ENCODE peak calls at places on chromosomes 7 and 10, in four cellular contexts. A, G, B and X are unnamed samples.

GRCh38 chr10:133370026-133370786 is 2.9 kb downstream of the ECHS1 start:
- DNase-seq in G (no peak), A (no peak), B (no peak), X (no peak)

GRCh38 chr7:140923358-140924006 is 1.2 kb downstream of the BRAF start:
- DNase-seq in G (no peak), A (peak), B (no peak), X (peak)

GRCh38 chr10:51297438-51297837 is 223.2 kb downstream of the PRKG1 start:
- DNase-seq in G (no peak), A (no peak), B (no peak), X (no peak)

GRCh38 chr10:124226271-124226911 is 133.0 kb upstream of the CHST15 start:
- DNase-seq in G (no peak), B (no peak), A (no peak), X (no peak)

GRCh38 chr10:70381491-70382421 is 669 bp downstream of the LRRC20 start:
- DNase-seq in G (no peak), B (no peak), A (peak), X (peak)

GRCh38 chr10:112208981-112209380 is 25.4 kb upstream of the GPAM start:
- DNase-seq in B (no peak), A (no peak), G (no peak), X (no peak)

GRCh38 chr7:139095194-139095659 is 14.3 kb downstream of the ZC3HAV1 start:
- DNase-seq in G (no peak), B (peak), A (peak), X (no peak)

GRCh38 chr10:132961864-132962622 is 19.7 kb upstream of the CFAP46 start:
- DNase-seq in B (no peak), A (peak), G (peak), X (peak)

GRCh38 chr7:64528770-64529169 is 34.1 kb downstream of the ZNF680 start:
- DNase-seq in A (no peak), B (no peak), G (no peak), X (no peak)

GRCh38 chr7:99033765-99034164 is 110.1 kb downstream of the SMURF1 start:
- DNase-seq in B (no peak), G (no peak), A (no peak), X (no peak)

GRCh38 chr7:55148571-55148970 is 129.8 kb downstream of the EGFR start:
- DNase-seq in A (no peak), B (no peak), G (no peak), X (no peak)

GRCh38 chr10:31830887-31831286 is 97.7 kb downstream of the ARHGAP12 start:
- DNase-seq in B (no peak), G (no peak), A (no peak), X (no peak)

GRCh38 chr10:78578929-78579328 is 489.8 kb upstream of the ZMIZ1 start:
- DNase-seq in B (peak), G (no peak), A (no peak), X (no peak)

GRCh38 chr10:78581133-78581694 is 487.6 kb upstream of the ZMIZ1 start:
- DNase-seq in A (no peak), B (no peak), G (no peak), X (no peak)

GRCh38 chr10:78577673-78578072 is 491.1 kb upstream of the ZMIZ1 start:
- DNase-seq in B (no peak), A (no peak), G (no peak), X (no peak)

GRCh38 chr10:78579586-78579985 is 489.2 kb upstream of the ZMIZ1 start:
- DNase-seq in A (no peak), B (no peak), G (no peak), X (no peak)

GRCh38 chr10:78579995-78580394 is 488.8 kb upstream of the ZMIZ1 start:
- DNase-seq in B (no peak), A (no peak), G (no peak), X (peak)
- TF ChIP-seq NRF1 in B (no peak), A (no peak), G (no peak), X (no peak)

DNA sequence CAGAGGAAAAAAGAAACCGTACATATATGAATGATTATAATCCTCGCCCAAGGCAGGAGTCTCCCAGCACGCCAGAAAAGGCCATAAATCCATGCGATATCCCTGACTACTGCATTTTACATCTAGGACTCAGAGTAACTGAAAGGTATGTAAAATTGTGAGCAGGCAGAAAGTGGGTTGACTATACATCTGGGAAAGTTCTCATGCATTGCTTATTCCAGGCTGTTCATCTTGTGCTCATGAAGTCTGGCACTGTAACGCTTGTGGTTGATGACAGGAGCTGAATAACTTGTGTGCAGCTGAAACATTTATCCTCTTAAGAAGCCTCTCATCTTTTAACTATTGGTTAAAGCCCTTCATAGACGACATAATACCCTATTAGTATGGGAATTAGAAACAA is 193.5 kb upstream of the STEAP4 start:
- DNase-seq in G (no peak), A (no peak), B (no peak), X (no peak)
- TF ChIP-seq MAX in G (no peak), A (no peak), B (no peak), X (no peak)

GRCh38 chr7:2037301-2037804 is 195.4 kb downstream of the MAD1L1 start:
- DNase-seq in B (no peak), G (no peak), A (no peak), X (peak)

GRCh38 chr7:2040893-2041270 is 191.9 kb downstream of the MAD1L1 start:
- DNase-seq in G (no peak), A (no peak), B (no peak), X (peak)

GRCh38 chr7:2040201-2040892 is 192.4 kb downstream of the MAD1L1 start:
- DNase-seq in G (no peak), B (no peak), A (no peak), X (peak)

GRCh38 chr7:2037805-2038635 is 194.7 kb downstream of the MAD1L1 start:
- DNase-seq in A (peak), G (no peak), B (peak), X (no peak)

GRCh38 chr7:2038876-2039728 is 193.6 kb downstream of the MAD1L1 start:
- DNase-seq in B (no peak), A (no peak), G (no peak), X (peak)
- TF ChIP-seq NRF1 in B (no peak), A (no peak), G (no peak), X (no peak)

GRCh38 chr10:43076876-43077420 is at the start of gene RET:
- DNase-seq in G (no peak), B (no peak), A (peak), X (peak)
- TF ChIP-seq MAX in G (peak), B (no peak), A (no peak), X (no peak)

GRCh38 chr10:72058989-72059842 is 29.1 kb downstream of the SPOCK2 start:
- DNase-seq in B (no peak), G (no peak), A (peak), X (no peak)
- TF ChIP-seq NRF1 in B (no peak), G (no peak), A (no peak), X (no peak)

DNA sequence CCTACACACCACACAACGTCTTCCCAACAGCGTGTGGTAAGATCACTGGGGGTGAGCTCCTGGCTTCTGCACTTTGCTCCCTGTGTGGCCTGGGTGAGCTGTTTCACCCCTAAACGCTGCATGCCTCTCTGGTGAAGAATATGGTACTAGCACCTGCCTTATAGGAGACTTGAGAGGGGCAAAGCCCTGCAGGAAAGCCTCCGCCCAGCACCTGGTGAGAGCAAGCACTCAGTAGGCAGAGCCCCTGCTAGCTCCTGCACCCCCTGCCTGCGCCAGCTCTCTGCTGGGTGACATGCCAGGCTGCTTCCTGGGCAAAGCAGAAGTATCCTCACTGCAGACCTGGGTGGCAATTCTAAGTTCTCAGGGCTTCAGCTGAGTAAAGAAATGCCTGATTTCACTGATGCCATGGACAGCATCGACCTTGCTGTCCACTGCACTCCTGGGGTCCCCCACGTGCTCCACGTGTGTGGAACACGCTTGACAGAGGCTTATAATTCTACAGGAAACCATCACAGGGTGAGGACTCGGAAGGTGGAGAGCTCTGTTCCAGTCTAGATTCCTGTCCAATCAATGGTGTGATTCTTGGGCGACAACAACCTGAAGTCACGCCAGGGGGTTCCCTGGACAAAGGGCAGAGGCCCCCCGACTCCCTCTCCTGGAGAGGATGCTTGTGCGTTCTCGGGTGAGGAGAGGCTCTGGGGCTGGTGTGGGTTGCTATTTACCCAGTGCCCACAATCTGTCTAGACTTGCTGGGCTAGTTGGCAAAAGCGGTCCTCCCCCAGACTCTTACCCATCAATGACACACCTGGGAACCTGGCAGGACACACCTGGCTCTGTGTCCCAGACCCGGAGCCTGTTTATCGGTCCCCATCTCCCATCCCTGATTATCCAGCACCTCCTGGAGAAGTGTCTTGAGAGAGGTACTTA is 5.0 kb upstream of the CALML5 start:
- DNase-seq in G (no peak), A (no peak), B (no peak), X (no peak)
- TF ChIP-seq MAX in G (no peak), A (no peak), B (no peak), X (no peak)

DNA sequence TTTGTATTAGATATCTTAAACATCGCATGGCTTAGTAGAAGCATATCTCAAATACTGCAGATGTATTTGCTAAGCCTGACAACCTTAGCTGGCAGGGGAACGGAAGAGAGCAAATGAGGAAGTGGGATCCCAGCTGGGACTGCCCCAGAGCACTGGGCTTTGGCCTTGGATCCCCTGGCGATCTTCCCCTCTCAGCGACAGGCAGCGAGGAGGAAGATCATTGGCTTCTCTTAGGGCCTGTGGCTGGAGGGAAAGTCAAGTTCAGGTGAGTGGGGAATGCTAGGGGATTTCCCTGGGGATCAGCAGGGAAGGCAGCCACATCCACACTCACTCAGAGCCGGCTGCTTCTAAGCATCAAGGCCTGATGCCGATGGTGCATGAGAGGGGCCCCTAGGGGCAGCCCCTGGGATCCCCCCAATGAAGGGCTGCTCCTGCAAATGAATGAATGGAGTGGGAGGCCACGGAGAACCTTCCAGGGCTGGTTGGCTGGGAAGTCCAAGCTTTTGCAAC is 42.0 kb downstream of the LYZL2 start:
- DNase-seq in B (peak), G (no peak), A (peak), X (no peak)
- TF ChIP-seq NRF1 in B (no peak), G (no peak), A (no peak), X (no peak)

DNA sequence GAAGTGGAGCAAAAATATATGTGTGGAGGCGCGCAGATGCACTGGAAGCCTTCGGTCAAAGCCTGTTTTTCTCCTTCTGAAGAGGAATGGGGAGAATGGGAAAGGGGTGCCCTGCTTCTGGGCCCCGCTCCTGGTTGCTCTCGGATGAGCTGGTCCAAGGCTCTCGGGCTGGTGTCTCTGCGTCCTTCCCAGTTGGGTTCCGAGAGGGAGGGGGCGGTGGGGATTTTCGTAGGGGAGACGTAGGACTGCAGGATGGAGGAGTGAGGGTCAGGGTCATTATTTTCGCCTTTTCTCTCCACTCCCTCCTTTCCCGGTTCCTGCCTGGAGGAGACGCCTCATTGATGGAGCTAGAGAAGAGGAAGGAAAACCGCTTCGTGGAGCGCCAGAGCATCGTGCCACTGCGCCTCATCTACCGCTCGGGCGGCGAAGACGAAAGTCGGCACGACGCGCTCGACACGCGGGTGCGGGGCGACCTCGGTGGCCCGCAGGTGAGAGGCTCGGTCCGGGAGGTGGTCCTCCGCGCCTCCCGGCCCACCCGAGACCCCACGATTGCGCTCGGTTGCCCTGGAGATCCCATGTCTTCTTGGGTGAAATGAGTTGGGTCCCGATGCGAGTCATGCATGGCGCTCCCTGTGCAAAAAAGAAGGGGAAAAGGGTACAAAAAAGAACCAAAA is 785 bp downstream of the ADAM22 start:
- DNase-seq in G (no peak), B (no peak), A (no peak), X (peak)
- TF ChIP-seq MAX in G (peak), B (peak), A (no peak), X (peak)

DNA sequence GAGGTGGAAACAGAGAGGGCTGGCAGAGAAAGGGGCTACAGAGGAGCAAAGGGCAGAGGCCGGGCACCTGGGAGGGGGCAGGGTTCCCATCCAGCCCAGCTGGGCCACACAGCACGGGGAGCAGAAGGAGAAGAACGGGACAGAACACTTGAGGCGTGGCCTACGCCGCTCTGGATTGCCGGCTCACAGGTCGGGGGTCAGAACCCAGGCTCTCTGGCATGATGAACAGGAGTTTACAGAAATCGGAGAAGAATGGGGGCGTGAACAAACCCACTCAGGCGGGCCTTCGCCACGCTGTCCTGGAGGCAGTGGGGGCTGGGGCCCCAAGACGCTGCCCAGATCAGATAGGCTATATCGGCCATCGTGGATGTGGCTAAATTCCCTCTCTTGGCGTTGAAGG is 362.2 kb upstream of the SHH start:
- DNase-seq in G (no peak), B (no peak), A (no peak), X (no peak)
- TF ChIP-seq NRF1 in G (no peak), B (no peak), A (no peak), X (no peak)